ENCODE peak calls at places on chromosomes 4 and X, in nine cellular contexts. H is dermis blood vessel endothelial cell, O is NCI-H774, G is GM19239, N is EH, D is LoVo, I is A549, U is left lung, W is endothelial cell of umbilical vein. R is an unnamed sample.

GRCh38 chr4:69054578-69055200 is 41.6 kb upstream of the UGT2B7 start:
- DNase-seq in D (peak), H (peak), G (no peak), I (no peak), W (peak), U (no peak), N (peak), O (no peak), R (no peak)

GRCh38 chrX:41333744-41333993 is 293 bp upstream of the DDX3X start:
- DNase-seq in D (peak), H (peak), I (peak), W (no peak), O (peak), U (no peak), N (peak), G (no peak), R (peak)

GRCh38 chr4:143250617-143251016 is 65.9 kb downstream of the USP38 start:
- DNase-seq in H (no peak), W (no peak), G (no peak), I (no peak), U (no peak), O (no peak), N (no peak), D (no peak), R (no peak)

GRCh38 chr4:119116021-119116420 is 19.6 kb upstream of the MYOZ2 start:
- DNase-seq in D (no peak), W (no peak), N (no peak), U (no peak), O (no peak), G (no peak), H (no peak), I (no peak), R (no peak)

GRCh38 chr4:121696140-121696640 is 590 bp downstream of the ANXA5 start:
- DNase-seq in H (peak), I (no peak), W (peak), N (peak), U (peak), D (peak), O (no peak), G (peak), R (peak)

GRCh38 chr4:25953740-25954139 is 39.7 kb downstream of the SMIM20 start:
- DNase-seq in I (peak), U (no peak), N (no peak), W (no peak), D (peak), G (no peak), H (no peak), O (no peak), R (peak)

GRCh38 chr4:146222313-146222712 is 8.0 kb downstream of the REELD1 start:
- DNase-seq in W (no peak), H (no peak), N (peak), U (no peak), G (no peak), I (no peak), D (peak), O (no peak), R (no peak)

GRCh38 chr4:127685292-127685691 is 44.9 kb upstream of the SLC25A31 start:
- DNase-seq in W (peak), I (no peak), G (no peak), H (peak), O (no peak), D (no peak), U (no peak), N (peak), R (no peak)

GRCh38 chr4:185880571-185880970 is 68.6 kb upstream of the SORBS2 start:
- DNase-seq in O (peak), H (no peak), U (no peak), I (no peak), D (no peak), G (no peak), N (no peak), W (no peak), R (no peak)

GRCh38 chr4:21134994-21135393 is 434.7 kb downstream of the PACRGL start:
- DNase-seq in W (peak), D (no peak), G (no peak), I (no peak), N (peak), H (peak), U (no peak), O (peak), R (peak)